ENCODE peak calls at places on chromosomes 16 and 17, in five cellular contexts. One of them, this sample, is unnamed.

GRCh38 chr17:15247891-15248529 is 17.1 kb downstream of the PMP22 start:
- DNase-seq in H1: no peak
- DNase-seq in neuronal stem cell: no peak
- DNase-seq in trophoblast cell: peak; percentile 92
- DNase-seq in mesenchymal stem cell: no peak
- DNase-seq in this sample: peak; percentile 55

GRCh38 chr16:4548124-4548523 is 8.0 kb upstream of the C16orf96 start:
- DNase-seq in H1: no peak
- DNase-seq in neuronal stem cell: no peak
- DNase-seq in trophoblast cell: no peak
- DNase-seq in mesenchymal stem cell: no peak
- DNase-seq in this sample: no peak

GRCh38 chr17:31313982-31314787 is at the start of gene EVI2B:
- DNase-seq in H1: no peak
- DNase-seq in neuronal stem cell: no peak
- DNase-seq in trophoblast cell: peak; percentile 27
- DNase-seq in mesenchymal stem cell: peak; percentile 80
- DNase-seq in this sample: no peak

GRCh38 chr16:66129196-66129595 is 237.3 kb upstream of the CDH5 start:
- DNase-seq in H1: no peak
- DNase-seq in neuronal stem cell: no peak
- DNase-seq in trophoblast cell: no peak
- DNase-seq in mesenchymal stem cell: no peak
- DNase-seq in this sample: no peak

GRCh38 chr16:69003500-69003899 is 102.0 kb upstream of the HAS3 start:
- DNase-seq in H1: no peak
- DNase-seq in neuronal stem cell: no peak
- DNase-seq in trophoblast cell: no peak
- DNase-seq in mesenchymal stem cell: no peak
- DNase-seq in this sample: no peak

GRCh38 chr17:79948918-79949645 is 86.6 kb downstream of the TBC1D16 start:
- DNase-seq in H1: peak; percentile 63
- DNase-seq in neuronal stem cell: no peak
- DNase-seq in trophoblast cell: no peak
- DNase-seq in mesenchymal stem cell: no peak
- DNase-seq in this sample: no peak

GRCh38 chr17:49358638-49359247 is 3.3 kb downstream of the ZNF652 start:
- DNase-seq in H1: no peak
- DNase-seq in neuronal stem cell: no peak
- DNase-seq in trophoblast cell: no peak
- DNase-seq in mesenchymal stem cell: peak; percentile 7
- DNase-seq in this sample: peak; percentile 12

GRCh38 chr16:56825821-56826220 is 39.2 kb upstream of the SLC12A3 start:
- DNase-seq in H1: no peak
- DNase-seq in neuronal stem cell: no peak
- DNase-seq in trophoblast cell: peak; percentile 56
- DNase-seq in mesenchymal stem cell: no peak
- DNase-seq in this sample: no peak

GRCh38 chr16:57277586-57277985 is 6.9 kb downstream of the PLLP start:
- DNase-seq in H1: no peak
- DNase-seq in neuronal stem cell: no peak
- DNase-seq in trophoblast cell: peak; percentile 93
- DNase-seq in mesenchymal stem cell: peak; percentile 60
- DNase-seq in this sample: no peak

GRCh38 chr17:38344127-38344745 is 480 bp upstream of the GPR179 start:
- DNase-seq in H1: no peak
- DNase-seq in neuronal stem cell: no peak
- DNase-seq in trophoblast cell: no peak
- DNase-seq in mesenchymal stem cell: no peak
- DNase-seq in this sample: peak; percentile 29

GRCh38 chr17:38343608-38343980 is at the start of gene GPR179:
- DNase-seq in H1: no peak
- DNase-seq in neuronal stem cell: no peak
- DNase-seq in trophoblast cell: no peak
- DNase-seq in mesenchymal stem cell: no peak
- DNase-seq in this sample: no peak

GRCh38 chr17:38341035-38341721 is 2.6 kb downstream of the GPR179 start:
- DNase-seq in H1: no peak
- DNase-seq in neuronal stem cell: no peak
- DNase-seq in trophoblast cell: no peak
- DNase-seq in mesenchymal stem cell: peak; percentile 12
- DNase-seq in this sample: peak; percentile 79

GRCh38 chr17:38345743-38346142 is 2.0 kb upstream of the GPR179 start:
- DNase-seq in H1: no peak
- DNase-seq in neuronal stem cell: no peak
- DNase-seq in trophoblast cell: no peak
- DNase-seq in mesenchymal stem cell: no peak
- DNase-seq in this sample: no peak

DNA sequence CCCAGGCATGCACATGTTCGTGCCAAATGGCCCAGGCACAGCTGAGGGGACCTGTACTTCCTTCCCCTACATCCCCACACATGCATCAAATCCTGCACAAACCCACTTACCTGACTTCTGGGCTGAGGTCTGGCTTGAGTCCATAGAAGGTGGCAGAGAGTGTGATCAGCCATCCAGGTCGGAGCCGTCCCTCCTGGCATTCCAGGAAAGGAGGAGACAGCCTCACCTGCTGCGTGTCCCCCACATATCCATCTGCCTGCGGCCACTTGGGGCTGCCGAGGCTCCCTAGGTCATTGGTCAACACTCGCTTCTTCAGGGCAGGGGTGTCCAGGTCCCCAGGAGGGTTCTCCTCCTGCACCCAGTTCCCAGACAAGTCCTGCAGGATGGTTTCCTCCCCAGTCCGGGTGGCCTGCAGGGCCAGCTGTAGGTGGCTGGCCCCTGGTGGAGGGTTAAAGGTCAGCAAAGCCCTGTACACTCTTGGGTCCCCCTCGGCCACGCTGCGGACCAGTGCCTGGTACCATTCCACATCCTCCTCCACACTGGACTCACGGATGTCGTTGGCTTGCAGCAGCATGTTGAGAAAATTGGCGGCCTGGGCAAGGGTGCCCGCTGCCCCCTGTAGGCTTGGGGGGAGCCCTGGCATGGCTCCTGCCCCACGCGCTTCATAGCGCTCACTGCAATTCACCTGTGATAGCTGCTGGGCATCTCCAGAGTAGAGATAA is 709 bp downstream of the GPR179 start:
- DNase-seq in H1: no peak
- DNase-seq in neuronal stem cell: no peak
- DNase-seq in trophoblast cell: no peak
- DNase-seq in mesenchymal stem cell: no peak
- DNase-seq in this sample: peak; percentile 28
- H2BK12ac ChIP-seq in H1: no peak overlapping the region
- H2BK12ac ChIP-seq in neuronal stem cell: no peak overlapping the region
- H2BK12ac ChIP-seq in trophoblast cell: no peak overlapping the region
- H2BK12ac ChIP-seq in mesenchymal stem cell: no peak overlapping the region
- H2BK12ac ChIP-seq in this sample: no peak overlapping the region

GRCh38 chr17:65345261-65346060 is 208.3 kb downstream of the RGS9 start:
- DNase-seq in H1: no peak
- DNase-seq in neuronal stem cell: no peak
- DNase-seq in trophoblast cell: peak; percentile 40
- DNase-seq in mesenchymal stem cell: peak; percentile 44
- DNase-seq in this sample: no peak
- H2BK12ac ChIP-seq in H1: no peak overlapping the region
- H2BK12ac ChIP-seq in neuronal stem cell: no peak overlapping the region
- H2BK12ac ChIP-seq in trophoblast cell: no peak overlapping the region
- H2BK12ac ChIP-seq in mesenchymal stem cell: no peak overlapping the region
- H2BK12ac ChIP-seq in this sample: no peak overlapping the region

GRCh38 chr17:68542698-68543463 is 30.7 kb downstream of the PRKAR1A start:
- DNase-seq in H1: no peak
- DNase-seq in neuronal stem cell: no peak
- DNase-seq in trophoblast cell: no peak
- DNase-seq in mesenchymal stem cell: no peak
- DNase-seq in this sample: no peak

GRCh38 chr17:68541816-68542215 is 29.6 kb downstream of the PRKAR1A start:
- DNase-seq in H1: no peak
- DNase-seq in neuronal stem cell: no peak
- DNase-seq in trophoblast cell: no peak
- DNase-seq in mesenchymal stem cell: no peak
- DNase-seq in this sample: no peak

GRCh38 chr17:68544521-68544920 is 32.3 kb downstream of the PRKAR1A start:
- DNase-seq in H1: no peak
- DNase-seq in neuronal stem cell: no peak
- DNase-seq in trophoblast cell: no peak
- DNase-seq in mesenchymal stem cell: no peak
- DNase-seq in this sample: no peak

GRCh38 chr17:68540981-68541380 is 28.8 kb downstream of the PRKAR1A start:
- DNase-seq in H1: no peak
- DNase-seq in neuronal stem cell: no peak
- DNase-seq in trophoblast cell: no peak
- DNase-seq in mesenchymal stem cell: no peak
- DNase-seq in this sample: no peak

GRCh38 chr17:68544111-68544510 is 31.9 kb downstream of the PRKAR1A start:
- DNase-seq in H1: no peak
- DNase-seq in neuronal stem cell: no peak
- DNase-seq in trophoblast cell: no peak
- DNase-seq in mesenchymal stem cell: no peak
- DNase-seq in this sample: no peak
- H2BK12ac ChIP-seq in H1: no peak overlapping the region
- H2BK12ac ChIP-seq in neuronal stem cell: no peak overlapping the region
- H2BK12ac ChIP-seq in trophoblast cell: no peak overlapping the region
- H2BK12ac ChIP-seq in mesenchymal stem cell: no peak overlapping the region
- H2BK12ac ChIP-seq in this sample: no peak overlapping the region

GRCh38 chr16:76164970-76165558 is 112.1 kb upstream of the CNTNAP4 start:
- DNase-seq in H1: no peak
- DNase-seq in neuronal stem cell: no peak
- DNase-seq in trophoblast cell: no peak
- DNase-seq in mesenchymal stem cell: no peak
- DNase-seq in this sample: no peak

GRCh38 chr16:76157629-76158028 is 119.6 kb upstream of the CNTNAP4 start:
- DNase-seq in H1: no peak
- DNase-seq in neuronal stem cell: no peak
- DNase-seq in trophoblast cell: no peak
- DNase-seq in mesenchymal stem cell: no peak
- DNase-seq in this sample: peak; percentile 32

GRCh38 chr16:76162046-76162445 is 115.2 kb upstream of the CNTNAP4 start:
- DNase-seq in H1: no peak
- DNase-seq in neuronal stem cell: no peak
- DNase-seq in trophoblast cell: no peak
- DNase-seq in mesenchymal stem cell: no peak
- DNase-seq in this sample: no peak
- H2BK12ac ChIP-seq in H1: no peak overlapping the region
- H2BK12ac ChIP-seq in neuronal stem cell: no peak overlapping the region
- H2BK12ac ChIP-seq in trophoblast cell: no peak overlapping the region
- H2BK12ac ChIP-seq in mesenchymal stem cell: no peak overlapping the region
- H2BK12ac ChIP-seq in this sample: no peak overlapping the region

GRCh38 chr16:29316673-29317237 is 89.8 kb downstream of the NPIPB11 start:
- DNase-seq in H1: no peak
- DNase-seq in neuronal stem cell: no peak
- DNase-seq in trophoblast cell: no peak
- DNase-seq in mesenchymal stem cell: no peak
- DNase-seq in this sample: no peak
- H2BK12ac ChIP-seq in H1: no peak overlapping the region
- H2BK12ac ChIP-seq in neuronal stem cell: peak overlapping the region; percentile 82
- H2BK12ac ChIP-seq in trophoblast cell: no peak overlapping the region
- H2BK12ac ChIP-seq in mesenchymal stem cell: no peak overlapping the region
- H2BK12ac ChIP-seq in this sample: no peak overlapping the region

GRCh38 chr16:61892531-61892930 is 143.7 kb downstream of the CDH8 start:
- DNase-seq in H1: no peak
- DNase-seq in neuronal stem cell: no peak
- DNase-seq in trophoblast cell: no peak
- DNase-seq in mesenchymal stem cell: no peak
- DNase-seq in this sample: no peak
- H2BK12ac ChIP-seq in H1: no peak overlapping the region
- H2BK12ac ChIP-seq in neuronal stem cell: no peak overlapping the region
- H2BK12ac ChIP-seq in trophoblast cell: no peak overlapping the region
- H2BK12ac ChIP-seq in mesenchymal stem cell: no peak overlapping the region
- H2BK12ac ChIP-seq in this sample: no peak overlapping the region

DNA sequence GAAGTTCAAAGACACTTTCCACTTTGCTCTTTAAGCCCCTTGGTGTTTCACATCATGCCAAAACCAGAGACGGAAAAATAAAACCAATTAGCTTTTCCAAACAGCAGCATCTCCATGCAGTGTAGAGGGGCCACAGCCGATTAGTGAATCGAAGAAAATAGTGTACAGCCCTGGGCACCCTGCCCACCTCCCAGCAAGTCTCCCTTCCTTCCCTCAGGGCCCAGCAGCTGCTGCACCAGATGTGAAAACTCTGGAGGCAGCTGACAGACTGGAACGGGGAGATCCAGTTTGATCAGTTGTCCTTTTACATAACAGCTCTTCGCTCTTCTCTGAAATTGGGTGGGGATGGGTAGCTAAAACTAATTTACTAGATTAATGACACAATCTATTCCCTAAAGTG is 19.3 kb downstream of the TMEM11 start:
- DNase-seq in H1: no peak
- DNase-seq in neuronal stem cell: no peak
- DNase-seq in trophoblast cell: peak; percentile 60
- DNase-seq in mesenchymal stem cell: no peak
- DNase-seq in this sample: no peak
- H2BK12ac ChIP-seq in H1: no peak overlapping the region
- H2BK12ac ChIP-seq in neuronal stem cell: no peak overlapping the region
- H2BK12ac ChIP-seq in trophoblast cell: no peak overlapping the region
- H2BK12ac ChIP-seq in mesenchymal stem cell: no peak overlapping the region
- H2BK12ac ChIP-seq in this sample: no peak overlapping the region

DNA sequence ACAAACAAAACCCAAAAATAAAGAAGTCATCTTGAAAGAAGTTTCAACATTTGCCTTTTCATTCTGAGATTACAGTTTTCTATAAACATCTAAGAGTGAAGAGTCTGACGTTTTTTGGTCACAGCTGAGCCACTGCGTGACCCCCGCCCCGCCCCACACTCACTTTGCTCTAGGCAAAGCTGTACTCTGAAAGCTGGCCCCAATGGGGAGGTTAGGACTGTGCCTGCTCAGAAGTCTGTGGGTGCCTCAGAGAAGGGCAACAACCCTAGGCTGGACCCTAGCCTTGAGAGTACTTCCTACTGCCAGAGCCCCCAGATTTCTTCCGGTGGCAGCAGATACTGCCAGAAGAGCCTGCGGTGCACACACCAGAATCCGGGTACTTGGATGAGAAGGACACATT is 19.4 kb downstream of the CYB5D2 start:
- DNase-seq in H1: no peak
- DNase-seq in neuronal stem cell: no peak
- DNase-seq in trophoblast cell: no peak
- DNase-seq in mesenchymal stem cell: peak; percentile 15
- DNase-seq in this sample: no peak
- H2BK12ac ChIP-seq in H1: no peak overlapping the region
- H2BK12ac ChIP-seq in neuronal stem cell: no peak overlapping the region
- H2BK12ac ChIP-seq in trophoblast cell: peak overlapping the region; percentile 85
- H2BK12ac ChIP-seq in mesenchymal stem cell: peak overlapping the region; percentile 59
- H2BK12ac ChIP-seq in this sample: no peak overlapping the region

DNA sequence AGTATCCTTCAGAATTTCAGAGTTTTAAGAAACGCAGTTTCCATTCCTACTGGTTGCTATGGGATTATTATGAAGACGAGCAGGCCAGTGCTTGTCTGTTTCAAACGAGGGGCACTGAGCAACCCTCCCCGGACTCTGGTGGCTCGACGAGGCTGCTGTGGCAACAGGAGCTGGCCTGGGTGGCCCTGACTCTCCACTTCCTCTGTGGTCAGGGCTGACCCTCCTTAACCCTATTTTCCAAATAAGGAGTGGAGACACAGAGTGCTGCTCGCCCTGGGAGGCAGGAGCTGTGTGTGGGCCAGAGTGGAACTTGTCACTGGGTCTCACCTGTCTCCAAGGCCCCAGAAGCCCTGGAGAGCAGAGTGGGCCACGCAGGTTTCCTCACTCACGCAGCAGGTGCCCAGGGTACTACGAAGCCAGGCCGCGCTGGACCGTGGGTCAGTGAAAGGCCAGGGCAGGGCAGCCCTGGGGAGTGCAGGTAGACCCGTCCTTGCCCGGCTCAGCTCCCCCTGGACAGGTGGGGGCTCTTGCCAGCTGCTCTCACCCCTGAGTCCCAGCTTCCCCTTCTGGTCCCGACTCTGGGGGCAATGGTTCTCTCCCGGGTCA is 3.3 kb downstream of the GALNS start:
- DNase-seq in H1: no peak
- DNase-seq in neuronal stem cell: no peak
- DNase-seq in trophoblast cell: peak; percentile 9
- DNase-seq in mesenchymal stem cell: peak; percentile 53
- DNase-seq in this sample: no peak
- H2BK12ac ChIP-seq in H1: no peak overlapping the region
- H2BK12ac ChIP-seq in neuronal stem cell: no peak overlapping the region
- H2BK12ac ChIP-seq in trophoblast cell: no peak overlapping the region
- H2BK12ac ChIP-seq in mesenchymal stem cell: no peak overlapping the region
- H2BK12ac ChIP-seq in this sample: no peak overlapping the region

This sample was measured in H9.